ENCODE peak calls at places on chromosomes 1 and 21, in six cellular contexts. B is psoas muscle, Q is Right ventricle myocardium superior, R is dermis blood vessel endothelial cell, D is pulmonary artery endothelial cell, U is endodermal cell. E is an unnamed sample.

GRCh38 chr1:47593598-47594285 is 155.9 kb downstream of the FOXD2 start:
- DNase-seq in Q (no peak), D (no peak), U (peak; percentile 38), B (no peak), R (no peak), E (no peak)

GRCh38 chr21:36820176-36821031 is 121.5 kb downstream of the SIM2 start:
- DNase-seq in R (no peak), B (no peak), D (no peak), Q (no peak), U (peak; percentile 92), E (no peak)

GRCh38 chr1:240803151-240803550 is 191.2 kb upstream of the GREM2 start:
- DNase-seq in R (peak; percentile 67), U (no peak), Q (no peak), B (no peak), D (peak; percentile 26), E (no peak)

GRCh38 chr1:19003371-19004290 is 47.2 kb upstream of the IFFO2 start:
- DNase-seq in B (no peak), D (no peak), Q (no peak), R (no peak), U (no peak), E (no peak)

GRCh38 chr1:42676534-42677087 is 5.6 kb upstream of the YBX1 start:
- DNase-seq in D (no peak), R (no peak), B (no peak), Q (peak; percentile 57), U (no peak), E (no peak)

GRCh38 chr1:206715552-206716518 is 31.1 kb downstream of the MAPKAPK2 start:
- DNase-seq in R (no peak), D (no peak), Q (no peak), B (no peak), U (no peak), E (no peak)

GRCh38 chr1:6345460-6345859 is 48.1 kb downstream of the ACOT7 start:
- DNase-seq in U (no peak), R (no peak), D (no peak), Q (no peak), B (no peak), E (no peak)

GRCh38 chr1:227728892-227729143 is 6.3 kb downstream of the JMJD4 start:
- DNase-seq in B (no peak), U (no peak), Q (no peak), R (no peak), D (no peak), E (no peak)

GRCh38 chr1:2611034-2611501 is 21.7 kb downstream of the MMEL1 start:
- DNase-seq in R (peak; percentile 13), Q (peak; percentile 56), D (no peak), U (peak; percentile 94), B (peak; percentile 18), E (no peak)

GRCh38 chr1:24903560-24903954 is 26.5 kb downstream of the RUNX3 start:
- DNase-seq in D (no peak), Q (no peak), R (no peak), B (no peak), U (no peak), E (no peak)

GRCh38 chr1:57377731-57378139 is 46.1 kb downstream of the DAB1 start:
- DNase-seq in U (peak; percentile 78), Q (no peak), R (no peak), B (no peak), D (no peak), E (no peak)

GRCh38 chr1:185795181-185795580 is 61.0 kb downstream of the HMCN1 start:
- DNase-seq in U (no peak), B (no peak), D (no peak), R (no peak), Q (no peak), E (no peak)

GRCh38 chr1:201220388-201220715 is 29.7 kb downstream of the IGFN1 start:
- DNase-seq in R (no peak), D (no peak), U (peak; percentile 47), Q (no peak), B (no peak), E (no peak)

GRCh38 chr1:17012775-17013501 is 1.2 kb upstream of the ATP13A2 start:
- DNase-seq in D (no peak), U (peak; percentile 78), R (peak; percentile 16), Q (no peak), B (no peak), E (no peak)

GRCh38 chr1:6108476-6108875 is 62.8 kb downstream of the KCNAB2 start:
- DNase-seq in B (no peak), D (no peak), U (no peak), Q (no peak), R (no peak), E (no peak)